ENCODE peak calls at places on chromosomes 7 and 10, in ten cellular contexts. L, X, P, Y, J, K, Q, B, S and U are unnamed samples.

GRCh38 chr10:31112961-31113360 is 81.3 kb upstream of the ZNF438 start:
- DNase-seq in B (no peak), Q (no peak), J (no peak), P (no peak), Y (no peak), L (no peak), S (no peak), X (no peak), K (no peak), U (no peak)

GRCh38 chr10:112360308-112361270 is 13.3 kb upstream of the ACSL5 start:
- DNase-seq in S (no peak), P (peak; percentile 43), L (no peak), J (peak; percentile 47), K (peak; percentile 61), Q (peak; percentile 82), B (no peak), X (no peak), Y (no peak), U (no peak)

GRCh38 chr7:131306777-131307176 is 20.9 kb upstream of the MKLN1 start:
- DNase-seq in Y (no peak), B (no peak), S (no peak), K (no peak), L (no peak), X (no peak), Q (no peak), P (no peak), J (no peak), U (no peak)

GRCh38 chr10:76117949-76118348 is 686.5 kb downstream of the LRMDA start:
- DNase-seq in L (no peak), J (no peak), B (no peak), K (peak; percentile 71), Q (no peak), X (no peak), S (no peak), P (no peak), Y (no peak), U (no peak)

GRCh38 chr7:3089493-3089892 is 45.8 kb upstream of the CARD11 start:
- DNase-seq in Y (no peak), J (no peak), S (no peak), X (no peak), B (no peak), L (peak; percentile 30), P (peak; percentile 75), Q (no peak), K (peak; percentile 22), U (peak; percentile 89)

GRCh38 chr7:70392870-70393269 is 739.1 kb upstream of the GALNT17 start:
- DNase-seq in B (no peak), Q (no peak), K (no peak), S (no peak), Y (no peak), L (no peak), J (no peak), X (no peak), P (peak; percentile 31), U (peak; percentile 61)

GRCh38 chr10:13788701-13789447 is 202.1 kb downstream of the PRPF18 start:
- DNase-seq in Y (peak; percentile 8), Q (peak; percentile 22), P (peak; percentile 39), X (peak; percentile 81), L (no peak), J (peak; percentile 65), K (peak; percentile 75), B (peak; percentile 64), S (no peak), U (no peak)

GRCh38 chr7:32243891-32244290 is 173.7 kb upstream of the PDE1C start:
- DNase-seq in P (no peak), L (no peak), K (no peak), B (no peak), X (no peak), J (no peak), Q (no peak), S (no peak), Y (no peak), U (no peak)

GRCh38 chr10:132517951-132518521 is 19.6 kb upstream of the INPP5A start:
- DNase-seq in P (peak; percentile 45), S (no peak), B (peak; percentile 57), L (no peak), X (no peak), K (no peak), Y (no peak), Q (peak; percentile 9), J (no peak), U (peak; percentile 81)

GRCh38 chr7:80876894-80877414 is 41.9 kb downstream of the SEMA3C start:
- DNase-seq in Y (no peak), K (peak; percentile 32), X (no peak), P (peak; percentile 21), B (peak; percentile 20), Q (peak; percentile 37), S (no peak), J (peak; percentile 43), L (no peak), U (peak; percentile 56)

GRCh38 chr7:132789281-132789680 is 213.0 kb upstream of the PLXNA4 start:
- DNase-seq in S (no peak), B (no peak), J (no peak), X (no peak), P (peak; percentile 56), L (no peak), K (peak; percentile 46), Q (no peak), Y (no peak), U (peak; percentile 67)

GRCh38 chr10:1643911-1644810 is 93.2 kb downstream of the ADARB2 start:
- DNase-seq in Q (no peak), S (no peak), L (no peak), J (no peak), B (no peak), K (no peak), Y (no peak), P (no peak), X (no peak), U (no peak)

GRCh38 chr10:71143610-71144009 is 68.8 kb upstream of the UNC5B start:
- DNase-seq in P (no peak), Q (no peak), Y (no peak), S (no peak), L (no peak), K (no peak), B (no peak), X (peak; percentile 74), J (no peak), U (no peak)

GRCh38 chr7:93231264-93231663 is 902 bp upstream of the VPS50 start:
- DNase-seq in J (no peak), K (no peak), P (no peak), S (no peak), Y (no peak), Q (no peak), L (no peak), X (no peak), B (no peak), U (no peak)

GRCh38 chr10:101292194-101293006 is 61.6 kb upstream of the BTRC start:
- DNase-seq in S (no peak), J (no peak), L (peak; percentile 24), P (no peak), X (no peak), K (no peak), Y (no peak), Q (no peak), B (peak; percentile 83), U (peak; percentile 58)

GRCh38 chr7:149766215-149766614 is 7.2 kb downstream of the ZNF467 start:
- DNase-seq in Q (no peak), Y (no peak), L (no peak), S (no peak), P (no peak), X (no peak), B (no peak), J (no peak), K (no peak), U (peak; percentile 56)

GRCh38 chr10:101493782-101494281 is 94.2 kb downstream of the POLL start:
- DNase-seq in X (no peak), S (no peak), P (no peak), J (no peak), L (no peak), K (no peak), Q (no peak), Y (no peak), B (no peak), U (no peak)

GRCh38 chr7:42932861-42933591 is 850 bp downstream of the MRPL32 start:
- DNase-seq in S (no peak), Q (no peak), Y (no peak), X (no peak), L (no peak), P (peak; percentile 63), B (peak; percentile 33), K (peak; percentile 37), J (no peak), U (peak; percentile 65)

GRCh38 chr10:96721207-96721572 is 876 bp upstream of the PIK3AP1 start:
- DNase-seq in L (no peak), X (no peak), P (peak; percentile 66), J (no peak), B (peak; percentile 5), Q (no peak), S (no peak), Y (no peak), K (no peak), U (peak; percentile 70)

GRCh38 chr7:149690688-149691446 is 82.5 kb downstream of the ZNF467 start:
- DNase-seq in S (peak; percentile 83), B (peak; percentile 84), X (no peak), L (peak; percentile 40), P (peak; percentile 97), J (peak; percentile 78), K (peak; percentile 94), Q (no peak), Y (no peak), U (peak; percentile 95)

GRCh38 chr10:120495226-120495625 is 38.2 kb downstream of the PLPP4 start:
- DNase-seq in S (no peak), Y (no peak), P (no peak), Q (no peak), J (peak; percentile 72), K (no peak), X (no peak), B (no peak), L (no peak), U (peak; percentile 23)

GRCh38 chr10:29446327-29446726 is 157.5 kb downstream of the LYZL1 start:
- DNase-seq in B (no peak), K (peak; percentile 34), S (no peak), Y (no peak), Q (no peak), L (no peak), J (no peak), X (no peak), P (no peak), U (no peak)

GRCh38 chr10:30431435-30431911 is 2.5 kb upstream of the MAP3K8 start:
- DNase-seq in P (no peak), Q (peak; percentile 68), B (no peak), Y (no peak), K (peak; percentile 56), X (no peak), L (no peak), S (no peak), J (peak; percentile 16), U (no peak)

GRCh38 chr10:72328045-72328828 is 26.5 kb downstream of the DNAJB12 start:
- DNase-seq in K (peak; percentile 80), L (peak; percentile 58), X (peak; percentile 77), B (peak; percentile 77), S (peak; percentile 33), Y (peak; percentile 73), J (peak; percentile 63), P (peak; percentile 81), Q (peak; percentile 72), U (peak; percentile 93)

GRCh38 chr7:155423337-155424285 is 34.3 kb upstream of the EN2 start:
- DNase-seq in K (no peak), L (no peak), P (no peak), Y (no peak), Q (no peak), J (no peak), S (no peak), X (no peak), B (no peak), U (no peak)

GRCh38 chr7:43721193-43721806 is 8.0 kb downstream of the COA1 start:
- DNase-seq in Q (no peak), S (peak; percentile 21), J (peak; percentile 58), X (no peak), B (peak; percentile 80), L (no peak), P (peak; percentile 33), Y (no peak), K (peak; percentile 78), U (no peak)

GRCh38 chr7:9890092-9890491 is 1083.6 kb upstream of the PHF14 start:
- DNase-seq in B (no peak), Q (no peak), P (peak; percentile 41), Y (no peak), S (no peak), J (no peak), K (no peak), X (no peak), L (no peak), U (peak; percentile 73)

GRCh38 chr7:141012696-141013344 is 1.9 kb downstream of the MRPS33 start:
- DNase-seq in Y (no peak), B (no peak), X (no peak), S (no peak), K (peak; percentile 54), P (peak; percentile 13), L (no peak), J (peak; percentile 16), Q (no peak), U (no peak)